ENCODE peak calls at places on chromosomes 7 and 10, in six cellular contexts. G is GM23248, H is H9, J is Panc1, Q is PC-3, P is transverse colon. R is an unnamed sample.

GRCh38 chr10:29886299-29886698 is 173.1 kb downstream of the JCAD start:
- DNase-seq in G (no peak), H (no peak), J (no peak), Q (no peak), P (no peak), R (no peak)

GRCh38 chr10:47425813-47426419 is 41.8 kb upstream of the ZNF488 start:
- DNase-seq in G (no peak), H (peak; percentile 12), J (no peak), Q (no peak), P (no peak), R (no peak)

GRCh38 chr10:60430017-60430416 is 40.3 kb upstream of the ANK3 start:
- DNase-seq in G (peak; percentile 81), H (no peak), J (no peak), Q (peak; percentile 95), P (no peak), R (no peak)

GRCh38 chr7:115822801-115823200 is 207.8 kb downstream of the TFEC start:
- DNase-seq in G (peak; percentile 5), H (no peak), J (no peak), Q (no peak), P (no peak), R (no peak)

GRCh38 chr10:11846542-11846941 is 23.4 kb downstream of the PROSER2 start:
- DNase-seq in G (no peak), H (no peak), J (no peak), Q (no peak), P (no peak), R (no peak)

GRCh38 chr7:4189151-4189570 is 492.9 kb upstream of the FOXK1 start:
- DNase-seq in G (no peak), H (no peak), J (no peak), Q (peak; percentile 44), P (peak; percentile 80), R (no peak)

GRCh38 chr10:11697718-11698527 is 44.3 kb upstream of the ECHDC3 start:
- DNase-seq in G (no peak), H (no peak), J (no peak), Q (peak; percentile 5), P (no peak), R (peak; percentile 44)

GRCh38 chr7:8480466-8480865 is 47.1 kb downstream of the NXPH1 start:
- DNase-seq in G (no peak), H (no peak), J (no peak), Q (no peak), P (no peak), R (no peak)

GRCh38 chr10:36606234-36606839 is 519.1 kb upstream of the ANKRD30A start:
- DNase-seq in G (peak; percentile 4), H (no peak), J (no peak), Q (peak; percentile 86), P (no peak), R (no peak)

GRCh38 chr7:98323597-98324322 is 42.3 kb downstream of the BRI3 start:
- DNase-seq in G (peak; percentile 24), H (peak; percentile 84), J (no peak), Q (no peak), P (no peak), R (no peak)

GRCh38 chr7:80680159-80680903 is 41.9 kb downstream of the CD36 start:
- DNase-seq in G (no peak), H (no peak), J (no peak), Q (no peak), P (no peak), R (no peak)

GRCh38 chr7:49773082-49773938 is at the start of gene VWC2:
- DNase-seq in G (peak; percentile 6), H (peak; percentile 46), J (no peak), Q (no peak), P (no peak), R (no peak)

GRCh38 chr10:102815790-102816549 is 21.2 kb downstream of the CYP17A1 start:
- DNase-seq in G (peak; percentile 88), H (no peak), J (no peak), Q (no peak), P (peak; percentile 34), R (no peak)

GRCh38 chr10:71299071-71299759 is 19.8 kb upstream of the SLC29A3 start:
- DNase-seq in G (no peak), H (no peak), J (no peak), Q (no peak), P (no peak), R (no peak)

GRCh38 chr7:30583181-30583580 is 11.5 kb upstream of the GARS1 start:
- DNase-seq in G (no peak), H (no peak), J (no peak), Q (no peak), P (no peak), R (no peak)

GRCh38 chr7:150368884-150369739 is 490 bp downstream of the REPIN1 start:
- DNase-seq in G (peak; percentile 64), H (peak; percentile 89), J (no peak), Q (peak; percentile 52), P (peak; percentile 67), R (peak; percentile 50)

GRCh38 chr10:4638116-4638515 is 187.9 kb upstream of the AKR1E2 start:
- DNase-seq in G (no peak), H (no peak), J (no peak), Q (no peak), P (no peak), R (no peak)

GRCh38 chr7:88458931-88459330 is 152.2 kb upstream of the STEAP4 start:
- DNase-seq in G (no peak), H (no peak), J (no peak), Q (no peak), P (no peak), R (no peak)

GRCh38 chr10:7813481-7813880 is 4.8 kb upstream of the TAF3 start:
- DNase-seq in G (no peak), H (no peak), J (no peak), Q (no peak), P (no peak), R (no peak)

GRCh38 chr10:124653311-124653710 is 90.9 kb downstream of the FAM53B start:
- DNase-seq in G (no peak), H (no peak), J (no peak), Q (no peak), P (no peak), R (no peak)

GRCh38 chr10:31318854-31319601 is at the start of gene ZEB1:
- DNase-seq in G (peak; percentile 93), H (peak; percentile 91), J (no peak), Q (peak; percentile 78), P (peak; percentile 90), R (peak; percentile 90)

GRCh38 chr7:66558660-66559465 is 69.8 kb upstream of the KCTD7 start:
- DNase-seq in G (peak; percentile 43), H (peak; percentile 55), J (no peak), Q (peak; percentile 11), P (peak; percentile 1), R (no peak)

GRCh38 chr7:15558747-15559146 is 3.1 kb downstream of the AGMO start:
- DNase-seq in G (peak; percentile 31), H (no peak), J (no peak), Q (no peak), P (no peak), R (no peak)

GRCh38 chr10:79162861-79163662 is 94.3 kb downstream of the ZMIZ1 start:
- DNase-seq in G (peak; percentile 87), H (no peak), J (no peak), Q (peak; percentile 100), P (no peak), R (no peak)

GRCh38 chr7:66537380-66537779 is 91.3 kb upstream of the KCTD7 start:
- DNase-seq in G (no peak), H (no peak), J (no peak), Q (no peak), P (no peak), R (no peak)

GRCh38 chr10:127762925-127763324 is 25.9 kb downstream of the FOXI2 start:
- DNase-seq in G (no peak), H (peak; percentile 36), J (no peak), Q (no peak), P (no peak), R (no peak)
- H3K4me1 ChIP-seq in G (no peaks in the 10 kb centered on the region), H (no peaks in the 10 kb centered on the region), J (no peaks in the 10 kb centered on the region), Q (no peaks in the 10 kb centered on the region), P (no peaks in the 10 kb centered on the region), R (no peaks in the 10 kb centered on the region)

GRCh38 chr7:5774790-5775189 is 6.7 kb downstream of the RNF216 start:
- DNase-seq in G (no peak), H (no peak), J (no peak), Q (no peak), P (no peak), R (no peak)

GRCh38 chr7:5777932-5778331 is 3.5 kb downstream of the RNF216 start:
- DNase-seq in G (no peak), H (no peak), J (no peak), Q (no peak), P (no peak), R (no peak)

GRCh38 chr7:5776894-5777645 is 4.4 kb downstream of the RNF216 start:
- DNase-seq in G (no peak), H (no peak), J (no peak), Q (no peak), P (no peak), R (peak; percentile 7)

GRCh38 chr7:5780801-5781496 is 514 bp downstream of the RNF216 start:
- DNase-seq in G (peak; percentile 65), H (peak; percentile 37), J (no peak), Q (peak; percentile 21), P (peak; percentile 39), R (peak; percentile 40)

GRCh38 chr7:5779108-5779507 is 2.4 kb downstream of the RNF216 start:
- DNase-seq in G (no peak), H (no peak), J (no peak), Q (no peak), P (no peak), R (no peak)
- H3K4me1 ChIP-seq in G (peaks cover 10% of the 10 kb centered on the region), H (peaks cover 2% of the 10 kb centered on the region), J (peaks cover 57% of the 10 kb centered on the region), Q (peaks cover 2% of the 10 kb centered on the region), P (no peaks in the 10 kb centered on the region), R (peaks cover 44% of the 10 kb centered on the region)

GRCh38 chr10:24213881-24214280 is 4.9 kb downstream of the KIAA1217 start:
- DNase-seq in G (no peak), H (no peak), J (no peak), Q (no peak), P (no peak), R (no peak)
- H3K4me1 ChIP-seq in G (no peaks in the 10 kb centered on the region), H (peaks cover 11% of the 10 kb centered on the region), J (peaks cover 4% of the 10 kb centered on the region), Q (peaks cover 7% of the 10 kb centered on the region), P (peaks cover 13% of the 10 kb centered on the region), R (no peaks in the 10 kb centered on the region)

GRCh38 chr10:100780324-100780723 is 34.9 kb downstream of the PAX2 start:
- DNase-seq in G (no peak), H (no peak), J (no peak), Q (no peak), P (no peak), R (no peak)
- H3K4me1 ChIP-seq in G (no peaks in the 10 kb centered on the region), H (peaks cover 6% of the 10 kb centered on the region), J (peaks cover 4% of the 10 kb centered on the region), Q (no peaks in the 10 kb centered on the region), P (no peaks in the 10 kb centered on the region), R (no peaks in the 10 kb centered on the region)

DNA sequence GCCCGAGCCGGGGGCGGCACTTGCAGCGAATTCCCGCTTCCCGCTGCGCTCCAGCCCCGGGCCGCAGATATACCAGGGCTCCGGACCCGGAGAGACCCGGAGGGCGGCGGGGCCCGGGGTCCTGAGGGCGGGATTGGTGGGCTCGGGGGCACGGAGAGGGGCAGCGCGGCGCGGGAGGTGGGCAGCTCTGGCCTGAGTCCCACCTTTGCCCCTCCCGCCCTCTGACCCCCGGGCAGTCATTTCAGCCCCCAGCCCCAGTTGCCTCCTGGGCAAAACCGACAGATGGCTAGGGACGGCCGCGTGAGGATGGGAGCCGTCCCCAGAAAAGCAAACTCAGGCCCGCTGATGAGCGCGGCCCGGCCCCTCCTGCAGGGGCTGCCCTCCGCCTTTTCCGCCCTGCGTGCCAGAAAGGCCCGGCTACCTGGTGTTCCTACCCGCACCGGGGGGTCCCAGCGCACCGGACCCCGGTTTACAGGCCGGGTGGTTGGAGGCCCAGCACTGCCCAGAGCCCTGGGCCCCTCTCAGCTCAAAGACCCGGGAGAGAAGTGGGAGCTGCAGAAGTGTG is 56.7 kb downstream of the RBM17 start:
- DNase-seq in G (peak; percentile 23), H (no peak), J (no peak), Q (no peak), P (peak; percentile 29), R (no peak)
- H3K4me1 ChIP-seq in G (peaks cover 13% of the 10 kb centered on the region), H (peaks cover 4% of the 10 kb centered on the region), J (peaks cover 6% of the 10 kb centered on the region), Q (peaks cover 6% of the 10 kb centered on the region), P (peaks cover 5% of the 10 kb centered on the region), R (peaks cover 48% of the 10 kb centered on the region)

GRCh38 chr7:2719007-2719406 is 31.0 kb downstream of the AMZ1 start:
- DNase-seq in G (peak; percentile 15), H (peak; percentile 81), J (no peak), Q (peak; percentile 25), P (no peak), R (peak; percentile 67)
- H3K4me1 ChIP-seq in G (no peaks in the 10 kb centered on the region), H (no peaks in the 10 kb centered on the region), J (peaks cover 15% of the 10 kb centered on the region), Q (peaks cover 3% of the 10 kb centered on the region), P (peaks cover 3% of the 10 kb centered on the region), R (peaks cover 56% of the 10 kb centered on the region)